ENCODE peak calls at places on chromosomes 6 and 20, in seven cellular contexts. One of them, this sample, is unnamed. For H3K4me1, the result is how much of the 10 kb centered on the place peaks cover.

GRCh38 chr20:23195635-23196034 is 109.5 kb upstream of the CD93 start:
- DNase-seq in right cardiac atrium: no peak
- DNase-seq in adrenal gland: no peak
- DNase-seq in fibroblast of lung: no peak
- DNase-seq in cardiac muscle cell: no peak
- DNase-seq in mammary epithelial cell: no peak
- DNase-seq in heart right ventricle: no peak
- DNase-seq in this sample: no peak

GRCh38 chr6:89430563-89430962 is 2.4 kb upstream of the ANKRD6 start:
- DNase-seq in right cardiac atrium: no peak
- DNase-seq in mammary epithelial cell: no peak
- DNase-seq in adrenal gland: no peak
- DNase-seq in heart right ventricle: no peak
- DNase-seq in fibroblast of lung: no peak
- DNase-seq in cardiac muscle cell: peak
- DNase-seq in this sample: no peak

GRCh38 chr6:5084192-5084786 is 852 bp upstream of the PPP1R3G start:
- DNase-seq in right cardiac atrium: peak
- DNase-seq in adrenal gland: peak
- DNase-seq in fibroblast of lung: no peak
- DNase-seq in cardiac muscle cell: no peak
- DNase-seq in heart right ventricle: peak
- DNase-seq in mammary epithelial cell: no peak
- DNase-seq in this sample: peak

GRCh38 chr20:50992733-50993457 is 30.0 kb downstream of the KCNG1 start:
- DNase-seq in cardiac muscle cell: peak
- DNase-seq in adrenal gland: no peak
- DNase-seq in heart right ventricle: no peak
- DNase-seq in right cardiac atrium: no peak
- DNase-seq in mammary epithelial cell: peak
- DNase-seq in fibroblast of lung: peak
- DNase-seq in this sample: no peak

GRCh38 chr6:56076033-56076432 is 171.3 kb downstream of the COL21A1 start:
- DNase-seq in fibroblast of lung: no peak
- DNase-seq in right cardiac atrium: no peak
- DNase-seq in adrenal gland: no peak
- DNase-seq in cardiac muscle cell: peak
- DNase-seq in mammary epithelial cell: peak
- DNase-seq in heart right ventricle: no peak
- DNase-seq in this sample: no peak

GRCh38 chr20:44734938-44735337 is 10.7 kb upstream of the KCNK15 start:
- DNase-seq in fibroblast of lung: peak
- DNase-seq in adrenal gland: no peak
- DNase-seq in right cardiac atrium: no peak
- DNase-seq in heart right ventricle: no peak
- DNase-seq in cardiac muscle cell: peak
- DNase-seq in mammary epithelial cell: peak
- DNase-seq in this sample: no peak

GRCh38 chr20:24573557-24573956 is 104.1 kb downstream of the SYNDIG1 start:
- DNase-seq in mammary epithelial cell: no peak
- DNase-seq in right cardiac atrium: no peak
- DNase-seq in cardiac muscle cell: no peak
- DNase-seq in heart right ventricle: no peak
- DNase-seq in adrenal gland: no peak
- DNase-seq in fibroblast of lung: no peak
- DNase-seq in this sample: no peak

GRCh38 chr6:108106261-108106660 is 31.7 kb upstream of the OSTM1 start:
- DNase-seq in fibroblast of lung: no peak
- DNase-seq in mammary epithelial cell: no peak
- DNase-seq in adrenal gland: no peak
- DNase-seq in right cardiac atrium: no peak
- DNase-seq in cardiac muscle cell: no peak
- DNase-seq in heart right ventricle: no peak
- DNase-seq in this sample: no peak

GRCh38 chr20:56483970-56484369 is 15.5 kb downstream of the RTF2 start:
- DNase-seq in right cardiac atrium: no peak
- DNase-seq in cardiac muscle cell: no peak
- DNase-seq in heart right ventricle: no peak
- DNase-seq in mammary epithelial cell: no peak
- DNase-seq in adrenal gland: no peak
- DNase-seq in fibroblast of lung: no peak
- DNase-seq in this sample: no peak

DNA sequence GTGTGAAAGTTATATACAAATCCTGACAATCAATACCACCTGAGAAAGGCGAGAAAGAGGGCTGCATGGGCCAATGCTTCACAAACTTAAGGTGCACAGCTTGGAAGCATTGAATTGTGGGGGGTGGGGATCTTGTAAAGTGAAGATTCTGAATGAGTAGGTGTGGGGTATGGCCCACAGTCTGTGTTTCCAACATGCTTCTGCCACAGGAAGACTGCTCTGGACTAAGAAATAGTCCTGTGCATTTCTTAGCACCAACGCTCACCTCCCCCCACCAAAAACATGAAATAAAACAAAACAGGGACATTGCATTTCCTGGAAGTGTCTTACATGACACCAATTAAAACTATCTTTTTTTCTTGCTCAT is 21.9 kb upstream of the TRAM2 start:
- DNase-seq in fibroblast of lung: no peak
- DNase-seq in right cardiac atrium: no peak
- DNase-seq in heart right ventricle: no peak
- DNase-seq in cardiac muscle cell: no peak
- DNase-seq in mammary epithelial cell: no peak
- DNase-seq in adrenal gland: no peak
- DNase-seq in this sample: no peak
- H3K4me1 ChIP-seq in fibroblast of lung: under half
- H3K4me1 ChIP-seq in right cardiac atrium: under half
- H3K4me1 ChIP-seq in heart right ventricle: under half
- H3K4me1 ChIP-seq in cardiac muscle cell: under half
- H3K4me1 ChIP-seq in mammary epithelial cell: under half
- H3K4me1 ChIP-seq in adrenal gland: under half
- H3K4me1 ChIP-seq in this sample: under half

DNA sequence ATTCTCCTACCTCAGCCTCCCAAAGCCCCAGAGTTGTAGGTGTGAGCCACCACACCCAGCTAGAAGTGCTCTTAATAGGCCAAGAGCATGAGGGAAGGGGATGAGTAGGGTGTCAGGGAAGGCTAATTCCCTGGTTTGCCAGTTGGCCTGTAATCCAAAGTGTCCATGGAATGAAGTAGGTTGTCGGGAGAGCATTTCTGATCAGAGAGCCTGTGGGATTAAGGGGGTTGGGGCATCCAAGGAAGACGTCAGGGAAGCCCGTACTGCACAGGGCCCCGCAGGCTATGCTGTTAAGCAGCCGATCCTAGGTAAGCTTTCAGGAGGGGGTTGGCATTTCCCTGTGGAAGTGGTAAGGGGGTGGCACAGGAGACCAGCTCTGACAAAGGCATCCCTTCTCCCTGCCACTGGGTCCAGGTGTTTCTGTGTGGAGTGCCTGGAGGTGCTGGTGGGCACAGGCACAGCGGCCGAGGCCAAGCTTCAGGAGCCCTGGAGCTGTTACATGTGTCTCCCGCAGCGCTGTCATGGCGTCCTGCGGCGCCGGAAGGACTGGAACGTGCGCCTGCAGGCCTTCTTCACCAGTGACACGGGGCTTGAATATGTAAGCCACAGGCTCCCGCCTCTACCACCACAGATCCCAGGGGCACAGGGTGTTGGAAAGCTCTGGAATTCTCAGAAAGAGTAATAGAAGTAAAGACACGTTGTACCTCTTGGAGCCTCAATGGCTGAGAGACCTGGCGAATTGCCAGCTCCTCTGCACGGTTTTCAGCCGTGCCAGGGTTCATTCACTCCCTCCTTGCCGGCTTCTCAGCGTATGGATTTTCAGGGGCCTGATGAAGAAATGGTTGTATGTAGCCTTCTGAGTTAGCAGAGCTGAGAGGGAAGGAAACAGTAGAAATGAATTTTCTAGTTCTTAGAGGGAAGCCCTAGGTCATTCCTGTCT is 21.4 kb upstream of the MAPRE1 start:
- DNase-seq in mammary epithelial cell: no peak
- DNase-seq in cardiac muscle cell: no peak
- DNase-seq in adrenal gland: no peak
- DNase-seq in heart right ventricle: no peak
- DNase-seq in fibroblast of lung: no peak
- DNase-seq in right cardiac atrium: no peak
- DNase-seq in this sample: no peak
- H3K27ac ChIP-seq in mammary epithelial cell: no peak
- H3K27ac ChIP-seq in cardiac muscle cell: no peak
- H3K27ac ChIP-seq in adrenal gland: no peak
- H3K27ac ChIP-seq in heart right ventricle: no peak
- H3K27ac ChIP-seq in fibroblast of lung: no peak
- H3K27ac ChIP-seq in right cardiac atrium: no peak
- H3K27ac ChIP-seq in this sample: no peak

DNA sequence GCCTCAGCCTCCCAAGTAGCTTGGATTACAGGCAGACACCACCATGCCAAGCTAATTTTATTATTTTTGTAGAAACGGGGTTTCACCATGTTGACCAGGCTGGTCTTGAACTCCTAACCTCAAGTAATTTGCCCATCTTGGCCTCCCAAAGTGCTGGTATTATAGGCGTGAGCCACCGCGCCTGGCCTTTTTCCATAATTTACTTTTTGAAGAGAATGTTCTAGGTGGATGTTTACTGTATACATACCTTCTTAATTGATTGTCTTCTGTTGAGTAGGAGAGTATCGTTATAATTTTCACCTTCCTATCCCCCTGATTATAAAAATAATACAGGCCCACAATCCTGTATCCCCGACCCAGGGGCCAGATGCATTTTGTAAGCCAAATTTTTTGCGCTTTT is 174.4 kb downstream of the BCAS1 start:
- DNase-seq in fibroblast of lung: no peak
- DNase-seq in mammary epithelial cell: no peak
- DNase-seq in adrenal gland: no peak
- DNase-seq in right cardiac atrium: no peak
- DNase-seq in heart right ventricle: no peak
- DNase-seq in cardiac muscle cell: no peak
- DNase-seq in this sample: no peak
- H3K4me1 ChIP-seq in fibroblast of lung: under half
- H3K4me1 ChIP-seq in mammary epithelial cell: under half
- H3K4me1 ChIP-seq in adrenal gland: under half
- H3K4me1 ChIP-seq in right cardiac atrium: under half
- H3K4me1 ChIP-seq in heart right ventricle: under half
- H3K4me1 ChIP-seq in cardiac muscle cell: under half
- H3K4me1 ChIP-seq in this sample: under half

DNA sequence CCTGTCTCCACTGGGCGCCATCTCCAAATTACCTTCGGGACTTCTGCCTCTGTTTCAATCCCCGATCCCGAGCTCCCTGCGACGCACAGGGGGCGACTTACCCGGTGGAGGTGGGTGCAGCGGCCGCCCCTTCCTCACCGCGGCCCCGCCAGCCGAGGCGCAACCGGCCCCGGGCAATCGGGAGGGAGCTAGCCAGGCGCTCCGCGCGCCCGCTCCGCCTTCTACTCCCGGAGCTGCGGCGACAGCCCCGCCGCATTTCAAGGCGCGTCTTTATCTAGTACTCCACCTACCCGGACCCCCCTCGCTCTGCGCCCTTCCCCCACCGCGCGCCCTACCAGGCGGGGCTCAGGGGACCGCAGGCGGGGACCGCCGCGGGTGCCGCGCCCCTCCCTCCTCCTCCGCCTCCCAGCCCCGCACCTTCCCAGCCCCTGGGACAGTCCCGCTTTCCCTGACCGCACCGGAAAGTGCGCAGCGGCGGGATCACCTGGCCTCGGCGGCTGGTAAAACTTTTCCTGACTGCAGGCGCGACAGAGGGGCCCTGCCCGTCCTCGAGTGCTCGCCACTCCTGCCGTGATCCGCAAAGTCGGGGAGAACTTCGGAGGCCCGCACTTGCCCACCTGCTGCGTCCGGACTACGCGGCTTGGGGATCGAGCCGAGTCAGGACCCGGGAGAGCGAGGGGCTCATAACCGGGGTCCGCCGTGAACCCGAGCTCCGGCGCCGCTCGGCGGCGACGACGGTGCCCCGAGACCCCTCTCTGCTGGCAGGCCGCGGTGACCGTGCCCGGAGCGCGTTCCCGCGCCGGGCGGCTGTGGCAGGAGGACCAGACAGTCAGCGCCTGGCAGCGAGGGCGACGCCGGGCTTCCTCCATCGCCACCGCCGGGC is 8.0 kb upstream of the NKX2-2 start:
- DNase-seq in mammary epithelial cell: no peak
- DNase-seq in cardiac muscle cell: no peak
- DNase-seq in fibroblast of lung: no peak
- DNase-seq in adrenal gland: no peak
- DNase-seq in right cardiac atrium: no peak
- DNase-seq in heart right ventricle: no peak
- DNase-seq in this sample: no peak
- H3K27ac ChIP-seq in mammary epithelial cell: no peak
- H3K27ac ChIP-seq in cardiac muscle cell: no peak
- H3K27ac ChIP-seq in fibroblast of lung: no peak
- H3K27ac ChIP-seq in adrenal gland: no peak
- H3K27ac ChIP-seq in right cardiac atrium: no peak
- H3K27ac ChIP-seq in heart right ventricle: no peak
- H3K27ac ChIP-seq in this sample: no peak

GRCh38 chr6:69578366-69578890 is 218.4 kb downstream of the LMBRD1 start:
- DNase-seq in fibroblast of lung: peak
- DNase-seq in cardiac muscle cell: no peak
- DNase-seq in adrenal gland: no peak
- DNase-seq in mammary epithelial cell: no peak
- DNase-seq in heart right ventricle: no peak
- DNase-seq in right cardiac atrium: no peak
- DNase-seq in this sample: no peak
- H3K4me1 ChIP-seq in fibroblast of lung: under half
- H3K4me1 ChIP-seq in cardiac muscle cell: under half
- H3K4me1 ChIP-seq in adrenal gland: under half
- H3K4me1 ChIP-seq in mammary epithelial cell: under half
- H3K4me1 ChIP-seq in heart right ventricle: under half
- H3K4me1 ChIP-seq in right cardiac atrium: under half
- H3K4me1 ChIP-seq in this sample: under half

GRCh38 chr6:133206942-133207341 is 34.2 kb upstream of the EYA4 start:
- DNase-seq in mammary epithelial cell: no peak
- DNase-seq in adrenal gland: no peak
- DNase-seq in heart right ventricle: no peak
- DNase-seq in cardiac muscle cell: no peak
- DNase-seq in right cardiac atrium: no peak
- DNase-seq in fibroblast of lung: no peak
- DNase-seq in this sample: no peak

GRCh38 chr6:133203344-133203697 is 37.8 kb upstream of the EYA4 start:
- DNase-seq in right cardiac atrium: no peak
- DNase-seq in fibroblast of lung: no peak
- DNase-seq in adrenal gland: no peak
- DNase-seq in mammary epithelial cell: no peak
- DNase-seq in cardiac muscle cell: no peak
- DNase-seq in heart right ventricle: no peak
- DNase-seq in this sample: no peak

GRCh38 chr6:133208183-133208755 is 32.9 kb upstream of the EYA4 start:
- DNase-seq in mammary epithelial cell: no peak
- DNase-seq in cardiac muscle cell: peak
- DNase-seq in fibroblast of lung: peak
- DNase-seq in adrenal gland: no peak
- DNase-seq in right cardiac atrium: no peak
- DNase-seq in heart right ventricle: no peak
- DNase-seq in this sample: no peak

GRCh38 chr6:133205304-133205703 is 35.9 kb upstream of the EYA4 start:
- DNase-seq in right cardiac atrium: no peak
- DNase-seq in heart right ventricle: no peak
- DNase-seq in cardiac muscle cell: no peak
- DNase-seq in mammary epithelial cell: no peak
- DNase-seq in adrenal gland: no peak
- DNase-seq in fibroblast of lung: no peak
- DNase-seq in this sample: no peak

GRCh38 chr6:133207754-133208153 is 33.4 kb upstream of the EYA4 start:
- DNase-seq in adrenal gland: no peak
- DNase-seq in cardiac muscle cell: no peak
- DNase-seq in heart right ventricle: no peak
- DNase-seq in mammary epithelial cell: no peak
- DNase-seq in fibroblast of lung: no peak
- DNase-seq in right cardiac atrium: no peak
- DNase-seq in this sample: no peak
- H3K27ac ChIP-seq in adrenal gland: no peak
- H3K27ac ChIP-seq in cardiac muscle cell: no peak
- H3K27ac ChIP-seq in heart right ventricle: no peak
- H3K27ac ChIP-seq in mammary epithelial cell: no peak
- H3K27ac ChIP-seq in fibroblast of lung: no peak
- H3K27ac ChIP-seq in right cardiac atrium: no peak
- H3K27ac ChIP-seq in this sample: no peak